ENCODE peak calls at places on chromosomes 4 and X, in six cellular contexts. One of them, this sample, is unnamed.

GRCh38 chr4:143358923-143359694 is 22.4 kb downstream of the GAB1 start:
- DNase-seq in astrocyte of the spinal cord: peak; percentile 79
- DNase-seq in IMR-90: peak; percentile 93
- DNase-seq in CD4-positive, alpha-beta T cell: no peak
- DNase-seq in tibial artery: no peak
- DNase-seq in breast epithelium: no peak
- DNase-seq in this sample: no peak

GRCh38 chrX:35289952-35290351 is 347.4 kb downstream of the FAM47B start:
- DNase-seq in astrocyte of the spinal cord: no peak
- DNase-seq in IMR-90: no peak
- DNase-seq in CD4-positive, alpha-beta T cell: no peak
- DNase-seq in tibial artery: no peak
- DNase-seq in breast epithelium: no peak
- DNase-seq in this sample: no peak

GRCh38 chr4:25908491-25908901 is 5.5 kb upstream of the SMIM20 start:
- DNase-seq in astrocyte of the spinal cord: peak; percentile 94
- DNase-seq in IMR-90: peak; percentile 99
- DNase-seq in CD4-positive, alpha-beta T cell: no peak
- DNase-seq in tibial artery: no peak
- DNase-seq in breast epithelium: no peak
- DNase-seq in this sample: no peak

GRCh38 chrX:107154787-107155620 is 36.4 kb upstream of the RBM41 start:
- DNase-seq in astrocyte of the spinal cord: peak; percentile 39
- DNase-seq in IMR-90: peak; percentile 9
- DNase-seq in CD4-positive, alpha-beta T cell: no peak
- DNase-seq in tibial artery: no peak
- DNase-seq in breast epithelium: no peak
- DNase-seq in this sample: no peak

GRCh38 chr4:33262809-33263208 is 2542.6 kb downstream of the PCDH7 start:
- DNase-seq in astrocyte of the spinal cord: peak; percentile 18
- DNase-seq in IMR-90: no peak
- DNase-seq in CD4-positive, alpha-beta T cell: no peak
- DNase-seq in tibial artery: no peak
- DNase-seq in breast epithelium: no peak
- DNase-seq in this sample: no peak

GRCh38 chrX:18649498-18649951 is 22.4 kb downstream of the RS1 start:
- DNase-seq in astrocyte of the spinal cord: no peak
- DNase-seq in IMR-90: no peak
- DNase-seq in CD4-positive, alpha-beta T cell: no peak
- DNase-seq in tibial artery: no peak
- DNase-seq in breast epithelium: no peak
- DNase-seq in this sample: no peak

GRCh38 chrX:15107367-15107988 is 162.4 kb downstream of the ASB9 start:
- DNase-seq in astrocyte of the spinal cord: no peak
- DNase-seq in IMR-90: no peak
- DNase-seq in CD4-positive, alpha-beta T cell: no peak
- DNase-seq in tibial artery: no peak
- DNase-seq in breast epithelium: no peak
- DNase-seq in this sample: no peak

GRCh38 chr4:151573474-151573873 is 164.5 kb downstream of the FHIP1A start:
- DNase-seq in astrocyte of the spinal cord: no peak
- DNase-seq in IMR-90: no peak
- DNase-seq in CD4-positive, alpha-beta T cell: no peak
- DNase-seq in tibial artery: no peak
- DNase-seq in breast epithelium: no peak
- DNase-seq in this sample: no peak

GRCh38 chrX:10164879-10165278 is 8.1 kb downstream of the CLCN4 start:
- DNase-seq in astrocyte of the spinal cord: no peak
- DNase-seq in IMR-90: no peak
- DNase-seq in CD4-positive, alpha-beta T cell: no peak
- DNase-seq in tibial artery: no peak
- DNase-seq in breast epithelium: no peak
- DNase-seq in this sample: no peak

GRCh38 chr4:140343303-140343702 is 30.1 kb upstream of the SCOC start:
- DNase-seq in astrocyte of the spinal cord: no peak
- DNase-seq in IMR-90: no peak
- DNase-seq in CD4-positive, alpha-beta T cell: no peak
- DNase-seq in tibial artery: no peak
- DNase-seq in breast epithelium: no peak
- DNase-seq in this sample: no peak

GRCh38 chr4:78057600-78058560 is 757 bp downstream of the FRAS1 start:
- DNase-seq in astrocyte of the spinal cord: peak; percentile 49
- DNase-seq in IMR-90: peak; percentile 13
- DNase-seq in CD4-positive, alpha-beta T cell: no peak
- DNase-seq in tibial artery: peak; percentile 64
- DNase-seq in breast epithelium: peak; percentile 61
- DNase-seq in this sample: peak; percentile 45

GRCh38 chr4:1345905-1346780 is 865 bp upstream of the UVSSA start:
- DNase-seq in astrocyte of the spinal cord: peak; percentile 43
- DNase-seq in IMR-90: peak; percentile 16
- DNase-seq in CD4-positive, alpha-beta T cell: peak; percentile 64
- DNase-seq in tibial artery: peak; percentile 80
- DNase-seq in breast epithelium: peak; percentile 68
- DNase-seq in this sample: no peak

GRCh38 chrX:96721398-96721797 is 36.8 kb downstream of the DIAPH2 start:
- DNase-seq in astrocyte of the spinal cord: no peak
- DNase-seq in IMR-90: peak; percentile 36
- DNase-seq in CD4-positive, alpha-beta T cell: no peak
- DNase-seq in tibial artery: no peak
- DNase-seq in breast epithelium: no peak
- DNase-seq in this sample: no peak

GRCh38 chr4:183444149-183444952 is at the start of gene CDKN2AIP:
- DNase-seq in astrocyte of the spinal cord: peak; percentile 98
- DNase-seq in IMR-90: peak; percentile 90
- DNase-seq in CD4-positive, alpha-beta T cell: peak; percentile 94
- DNase-seq in tibial artery: peak; percentile 96
- DNase-seq in breast epithelium: peak; percentile 90
- DNase-seq in this sample: peak; percentile 55
- TF ChIP-seq CTCF in astrocyte of the spinal cord: peak; percentile 6
- TF ChIP-seq CTCF in IMR-90: no peak
- TF ChIP-seq CTCF in CD4-positive, alpha-beta T cell: no peak
- TF ChIP-seq CTCF in tibial artery: no peak
- TF ChIP-seq CTCF in breast epithelium: peak; percentile 26
- TF ChIP-seq CTCF in this sample: no peak

DNA sequence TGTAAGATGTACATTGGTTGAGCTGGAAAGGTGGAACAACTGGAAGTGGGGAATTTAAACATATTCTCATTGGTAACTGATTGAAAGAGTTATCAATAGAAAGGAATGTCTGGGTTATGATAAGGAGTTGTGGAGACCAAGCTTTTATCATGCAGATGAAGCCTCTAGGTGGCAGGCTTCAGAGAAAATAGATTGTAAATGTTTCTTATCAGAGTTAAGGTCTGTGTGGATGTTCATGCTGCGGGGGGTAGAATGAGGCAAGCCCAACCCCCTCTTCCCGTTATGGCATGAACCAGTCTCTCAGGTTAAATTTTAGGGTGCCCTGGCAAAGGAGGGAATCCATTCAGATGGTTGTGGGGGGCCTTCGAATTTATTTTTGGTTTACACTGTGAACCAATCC is 16.0 kb downstream of the ARSD start:
- DNase-seq in astrocyte of the spinal cord: no peak
- DNase-seq in IMR-90: no peak
- DNase-seq in CD4-positive, alpha-beta T cell: no peak
- DNase-seq in tibial artery: no peak
- DNase-seq in breast epithelium: no peak
- DNase-seq in this sample: no peak
- TF ChIP-seq CTCF in astrocyte of the spinal cord: no peak
- TF ChIP-seq CTCF in IMR-90: no peak
- TF ChIP-seq CTCF in CD4-positive, alpha-beta T cell: no peak
- TF ChIP-seq CTCF in tibial artery: no peak
- TF ChIP-seq CTCF in breast epithelium: no peak
- TF ChIP-seq CTCF in this sample: no peak

GRCh38 chr4:6938237-6938636 is 28.6 kb downstream of the TBC1D14 start:
- DNase-seq in astrocyte of the spinal cord: no peak
- DNase-seq in IMR-90: no peak
- DNase-seq in CD4-positive, alpha-beta T cell: no peak
- DNase-seq in tibial artery: peak; percentile 77
- DNase-seq in breast epithelium: no peak
- DNase-seq in this sample: no peak
- TF ChIP-seq CTCF in astrocyte of the spinal cord: no peak
- TF ChIP-seq CTCF in IMR-90: no peak
- TF ChIP-seq CTCF in CD4-positive, alpha-beta T cell: no peak
- TF ChIP-seq CTCF in tibial artery: no peak
- TF ChIP-seq CTCF in breast epithelium: no peak
- TF ChIP-seq CTCF in this sample: no peak

GRCh38 chr4:36088542-36088941 is 155.8 kb downstream of the ARAP2 start:
- DNase-seq in astrocyte of the spinal cord: peak; percentile 59
- DNase-seq in IMR-90: no peak
- DNase-seq in CD4-positive, alpha-beta T cell: no peak
- DNase-seq in tibial artery: no peak
- DNase-seq in breast epithelium: no peak
- DNase-seq in this sample: no peak
- TF ChIP-seq CTCF in astrocyte of the spinal cord: no peak
- TF ChIP-seq CTCF in IMR-90: no peak
- TF ChIP-seq CTCF in CD4-positive, alpha-beta T cell: no peak
- TF ChIP-seq CTCF in tibial artery: no peak
- TF ChIP-seq CTCF in breast epithelium: no peak
- TF ChIP-seq CTCF in this sample: no peak

DNA sequence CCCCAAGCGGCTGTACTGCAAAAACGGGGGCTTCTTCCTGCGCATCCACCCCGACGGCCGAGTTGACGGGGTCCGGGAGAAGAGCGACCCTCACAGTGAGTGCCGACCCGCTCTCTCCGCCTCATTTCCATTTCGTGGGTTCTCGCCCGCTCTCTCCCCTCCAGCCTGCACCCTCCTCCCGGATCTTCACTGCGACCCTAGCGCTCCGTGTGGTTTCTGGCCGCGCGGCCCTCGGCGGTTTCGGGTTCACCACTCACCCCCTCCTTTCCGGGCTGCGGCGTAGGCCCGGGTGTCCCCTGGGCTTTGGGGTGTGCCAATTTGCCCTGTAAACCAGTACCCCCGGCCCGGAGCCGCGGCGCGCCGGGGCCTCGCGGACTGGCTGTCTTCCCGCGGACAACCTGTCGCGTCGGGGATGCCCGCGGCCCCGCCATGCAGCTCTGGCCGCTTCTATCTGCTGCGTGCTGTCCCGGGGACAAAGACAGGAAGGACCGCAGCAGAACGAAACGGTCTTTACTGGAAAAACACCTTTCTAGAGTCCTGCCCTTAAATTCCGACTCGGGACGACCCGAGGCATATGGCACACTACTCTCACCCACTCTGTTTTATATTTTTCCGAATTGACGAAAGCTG is 742 bp downstream of the FGF2 start:
- DNase-seq in astrocyte of the spinal cord: peak; percentile 50
- DNase-seq in IMR-90: peak; percentile 25
- DNase-seq in CD4-positive, alpha-beta T cell: no peak
- DNase-seq in tibial artery: peak; percentile 75
- DNase-seq in breast epithelium: no peak
- DNase-seq in this sample: no peak
- TF ChIP-seq CTCF in astrocyte of the spinal cord: peak; percentile 36
- TF ChIP-seq CTCF in IMR-90: peak; percentile 2
- TF ChIP-seq CTCF in CD4-positive, alpha-beta T cell: no peak
- TF ChIP-seq CTCF in tibial artery: no peak
- TF ChIP-seq CTCF in breast epithelium: no peak
- TF ChIP-seq CTCF in this sample: no peak

GRCh38 chrX:50098749-50099148 is 102.1 kb downstream of the AKAP4 start:
- DNase-seq in astrocyte of the spinal cord: no peak
- DNase-seq in IMR-90: no peak
- DNase-seq in CD4-positive, alpha-beta T cell: no peak
- DNase-seq in tibial artery: no peak
- DNase-seq in breast epithelium: no peak
- DNase-seq in this sample: no peak

GRCh38 chrX:50098241-50098640 is 102.6 kb downstream of the AKAP4 start:
- DNase-seq in astrocyte of the spinal cord: no peak
- DNase-seq in IMR-90: no peak
- DNase-seq in CD4-positive, alpha-beta T cell: no peak
- DNase-seq in tibial artery: no peak
- DNase-seq in breast epithelium: no peak
- DNase-seq in this sample: no peak

GRCh38 chrX:50097121-50097520 is 103.7 kb downstream of the AKAP4 start:
- DNase-seq in astrocyte of the spinal cord: no peak
- DNase-seq in IMR-90: no peak
- DNase-seq in CD4-positive, alpha-beta T cell: no peak
- DNase-seq in tibial artery: no peak
- DNase-seq in breast epithelium: no peak
- DNase-seq in this sample: no peak

GRCh38 chrX:50103866-50104566 is 96.8 kb downstream of the AKAP4 start:
- DNase-seq in astrocyte of the spinal cord: no peak
- DNase-seq in IMR-90: no peak
- DNase-seq in CD4-positive, alpha-beta T cell: no peak
- DNase-seq in tibial artery: no peak
- DNase-seq in breast epithelium: no peak
- DNase-seq in this sample: no peak

DNA sequence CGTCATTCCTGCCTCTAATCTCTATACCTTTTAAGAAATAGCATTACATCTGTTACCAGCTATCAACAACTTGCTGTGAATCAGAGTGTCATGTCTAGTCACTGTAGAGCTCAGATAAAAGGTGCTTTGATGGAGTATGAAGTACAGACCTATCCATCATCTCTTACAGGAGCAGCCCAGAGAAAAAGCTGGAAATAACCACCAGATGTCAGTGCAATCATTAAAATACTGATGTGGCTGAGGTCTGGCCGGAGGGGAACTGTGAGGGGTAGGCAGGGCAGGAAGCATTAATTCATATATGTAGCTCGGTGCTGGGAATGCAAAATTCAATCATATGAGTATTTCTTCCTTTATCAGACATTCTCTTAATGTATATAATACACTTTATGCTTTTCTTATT is 100.6 kb downstream of the AKAP4 start:
- DNase-seq in astrocyte of the spinal cord: no peak
- DNase-seq in IMR-90: no peak
- DNase-seq in CD4-positive, alpha-beta T cell: no peak
- DNase-seq in tibial artery: no peak
- DNase-seq in breast epithelium: no peak
- DNase-seq in this sample: no peak
- TF ChIP-seq CTCF in astrocyte of the spinal cord: peak; percentile 10
- TF ChIP-seq CTCF in IMR-90: peak; percentile 8
- TF ChIP-seq CTCF in CD4-positive, alpha-beta T cell: no peak
- TF ChIP-seq CTCF in tibial artery: no peak
- TF ChIP-seq CTCF in breast epithelium: no peak
- TF ChIP-seq CTCF in this sample: no peak

This sample was measured in omental fat pad.